ENCODE peak calls at places on chromosomes 11 and 22, in seven cellular contexts. One of them, this sample, is unnamed.

GRCh38 chr22:35597692-35598395 is 19.3 kb downstream of the MB start:
- DNase-seq in cardiac muscle cell: no peak
- DNase-seq in SJSA1: no peak
- DNase-seq in fibroblast of lung: no peak
- DNase-seq in effector memory CD4-positive, alpha-beta T cell: no peak
- DNase-seq in stomach: no peak
- DNase-seq in heart left ventricle: peak; percentile 70
- DNase-seq in this sample: no peak

GRCh38 chr22:46036558-46037408 is 59.8 kb upstream of the WNT7B start:
- DNase-seq in cardiac muscle cell: peak; percentile 25
- DNase-seq in SJSA1: no peak
- DNase-seq in fibroblast of lung: peak; percentile 49
- DNase-seq in effector memory CD4-positive, alpha-beta T cell: peak; percentile 33
- DNase-seq in stomach: peak; percentile 58
- DNase-seq in heart left ventricle: no peak
- DNase-seq in this sample: peak; percentile 85

GRCh38 chr11:35308157-35308556 is 111.2 kb downstream of the SLC1A2 start:
- DNase-seq in cardiac muscle cell: no peak
- DNase-seq in SJSA1: no peak
- DNase-seq in fibroblast of lung: no peak
- DNase-seq in effector memory CD4-positive, alpha-beta T cell: no peak
- DNase-seq in stomach: no peak
- DNase-seq in heart left ventricle: no peak
- DNase-seq in this sample: no peak

GRCh38 chr11:72686639-72687215 is 12.5 kb upstream of the PDE2A start:
- DNase-seq in cardiac muscle cell: peak; percentile 77
- DNase-seq in SJSA1: no peak
- DNase-seq in fibroblast of lung: no peak
- DNase-seq in effector memory CD4-positive, alpha-beta T cell: no peak
- DNase-seq in stomach: no peak
- DNase-seq in heart left ventricle: no peak
- DNase-seq in this sample: no peak

GRCh38 chr22:37675930-37676571 is 615 bp downstream of the LGALS1 start:
- DNase-seq in cardiac muscle cell: peak; percentile 45
- DNase-seq in SJSA1: peak; percentile 71
- DNase-seq in fibroblast of lung: peak; percentile 25
- DNase-seq in effector memory CD4-positive, alpha-beta T cell: no peak
- DNase-seq in stomach: no peak
- DNase-seq in heart left ventricle: peak; percentile 74
- DNase-seq in this sample: peak; percentile 13

GRCh38 chr22:29078869-29079207 is 6.0 kb downstream of the KREMEN1 start:
- DNase-seq in cardiac muscle cell: no peak
- DNase-seq in SJSA1: no peak
- DNase-seq in fibroblast of lung: no peak
- DNase-seq in effector memory CD4-positive, alpha-beta T cell: no peak
- DNase-seq in stomach: no peak
- DNase-seq in heart left ventricle: no peak
- DNase-seq in this sample: no peak

GRCh38 chr11:114762437-114762836 is 84.1 kb downstream of the NXPE2 start:
- DNase-seq in cardiac muscle cell: peak; percentile 75
- DNase-seq in SJSA1: peak; percentile 45
- DNase-seq in fibroblast of lung: peak; percentile 47
- DNase-seq in effector memory CD4-positive, alpha-beta T cell: no peak
- DNase-seq in stomach: peak; percentile 48
- DNase-seq in heart left ventricle: peak; percentile 74
- DNase-seq in this sample: peak; percentile 5

GRCh38 chr11:24386551-24387404 is 110.1 kb upstream of the LUZP2 start:
- DNase-seq in cardiac muscle cell: peak; percentile 61
- DNase-seq in SJSA1: no peak
- DNase-seq in fibroblast of lung: peak; percentile 41
- DNase-seq in effector memory CD4-positive, alpha-beta T cell: no peak
- DNase-seq in stomach: no peak
- DNase-seq in heart left ventricle: no peak
- DNase-seq in this sample: no peak

GRCh38 chr22:19466126-19466716 is 12.8 kb downstream of the UFD1 start:
- DNase-seq in cardiac muscle cell: no peak
- DNase-seq in SJSA1: no peak
- DNase-seq in fibroblast of lung: no peak
- DNase-seq in effector memory CD4-positive, alpha-beta T cell: no peak
- DNase-seq in stomach: no peak
- DNase-seq in heart left ventricle: no peak
- DNase-seq in this sample: no peak

GRCh38 chr11:36306888-36307287 is 10.8 kb downstream of the PRR5L start:
- DNase-seq in cardiac muscle cell: peak; percentile 74
- DNase-seq in SJSA1: peak; percentile 47
- DNase-seq in fibroblast of lung: peak; percentile 53
- DNase-seq in effector memory CD4-positive, alpha-beta T cell: no peak
- DNase-seq in stomach: no peak
- DNase-seq in heart left ventricle: no peak
- DNase-seq in this sample: no peak

GRCh38 chr11:57800444-57801184 is 39.0 kb downstream of the CTNND1 start:
- DNase-seq in cardiac muscle cell: peak; percentile 78
- DNase-seq in SJSA1: no peak
- DNase-seq in fibroblast of lung: peak; percentile 58
- DNase-seq in effector memory CD4-positive, alpha-beta T cell: no peak
- DNase-seq in stomach: no peak
- DNase-seq in heart left ventricle: no peak
- DNase-seq in this sample: peak; percentile 74

GRCh38 chr11:115078461-115079438 is 400.4 kb downstream of the NXPE2 start:
- DNase-seq in cardiac muscle cell: no peak
- DNase-seq in SJSA1: no peak
- DNase-seq in fibroblast of lung: no peak
- DNase-seq in effector memory CD4-positive, alpha-beta T cell: no peak
- DNase-seq in stomach: no peak
- DNase-seq in heart left ventricle: no peak
- DNase-seq in this sample: no peak

GRCh38 chr22:46150615-46151423 is 493 bp downstream of the PPARA start:
- DNase-seq in cardiac muscle cell: peak; percentile 8
- DNase-seq in SJSA1: no peak
- DNase-seq in fibroblast of lung: no peak
- DNase-seq in effector memory CD4-positive, alpha-beta T cell: peak; percentile 44
- DNase-seq in stomach: peak; percentile 41
- DNase-seq in heart left ventricle: peak; percentile 75
- DNase-seq in this sample: peak; percentile 13

GRCh38 chr22:24185501-24186351 is 4.4 kb downstream of the SUSD2 start:
- DNase-seq in cardiac muscle cell: no peak
- DNase-seq in SJSA1: no peak
- DNase-seq in fibroblast of lung: no peak
- DNase-seq in effector memory CD4-positive, alpha-beta T cell: no peak
- DNase-seq in stomach: no peak
- DNase-seq in heart left ventricle: no peak
- DNase-seq in this sample: no peak

GRCh38 chr11:121426476-121427454 is 25.3 kb upstream of the SORL1 start:
- DNase-seq in cardiac muscle cell: no peak
- DNase-seq in SJSA1: no peak
- DNase-seq in fibroblast of lung: no peak
- DNase-seq in effector memory CD4-positive, alpha-beta T cell: peak; percentile 12
- DNase-seq in stomach: peak; percentile 56
- DNase-seq in heart left ventricle: peak; percentile 80
- DNase-seq in this sample: peak; percentile 84

GRCh38 chr11:75439495-75440120 is 6.6 kb upstream of the KLHL35 start:
- DNase-seq in cardiac muscle cell: no peak
- DNase-seq in SJSA1: no peak
- DNase-seq in fibroblast of lung: no peak
- DNase-seq in effector memory CD4-positive, alpha-beta T cell: no peak
- DNase-seq in stomach: no peak
- DNase-seq in heart left ventricle: no peak
- DNase-seq in this sample: no peak
- H3K27ac ChIP-seq in cardiac muscle cell: no peak overlapping the region
- H3K27ac ChIP-seq in SJSA1: no peak overlapping the region
- H3K27ac ChIP-seq in fibroblast of lung: no peak overlapping the region
- H3K27ac ChIP-seq in effector memory CD4-positive, alpha-beta T cell: no peak overlapping the region
- H3K27ac ChIP-seq in stomach: no peak overlapping the region
- H3K27ac ChIP-seq in heart left ventricle: no peak overlapping the region
- H3K27ac ChIP-seq in this sample: no peak overlapping the region

DNA sequence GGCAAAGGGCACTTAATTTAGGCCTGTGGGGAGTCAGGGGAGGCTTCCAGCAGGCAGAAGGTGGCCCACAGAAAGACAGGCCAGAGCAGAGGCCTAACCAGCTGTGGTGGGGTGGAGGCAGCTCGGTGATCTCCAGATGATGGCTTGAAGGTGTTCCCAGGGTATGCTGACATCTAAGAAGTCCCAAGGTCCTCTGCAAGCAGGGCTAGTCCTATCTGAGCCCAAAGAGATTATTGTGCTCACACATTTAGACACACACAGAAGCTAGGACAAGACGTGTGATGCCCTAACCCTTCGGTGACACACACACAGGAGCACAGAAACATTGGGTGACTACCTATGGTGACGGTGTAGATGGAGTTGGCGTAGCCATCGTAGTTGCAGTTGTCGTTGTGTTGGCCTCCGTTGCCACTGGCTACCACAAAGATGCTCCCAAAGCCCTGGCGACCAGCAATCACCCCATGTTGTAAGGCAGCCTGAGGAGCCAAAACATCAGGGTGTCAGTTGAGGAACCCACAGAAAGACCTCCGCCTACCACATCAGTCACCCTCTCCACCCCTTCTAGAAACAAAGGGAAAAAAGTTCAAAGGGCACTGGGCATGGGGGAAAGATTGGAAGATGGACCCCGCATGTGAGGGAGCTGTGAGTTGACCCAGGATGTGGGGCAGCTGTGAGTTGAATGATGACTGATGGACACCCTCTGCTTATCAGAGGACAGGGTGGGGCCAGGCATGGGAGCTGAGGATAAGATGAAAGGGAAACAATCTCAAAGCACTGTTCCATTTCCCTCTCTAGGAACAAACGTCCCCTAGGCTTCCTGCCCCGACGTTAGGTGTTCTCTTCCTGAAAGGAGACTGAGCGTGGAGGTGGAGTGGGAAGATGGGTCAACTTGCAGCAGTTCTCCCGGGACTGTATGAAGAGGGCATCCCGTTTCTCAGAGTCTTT is 7.9 kb downstream of the PCSK7 start:
- DNase-seq in cardiac muscle cell: no peak
- DNase-seq in SJSA1: no peak
- DNase-seq in fibroblast of lung: no peak
- DNase-seq in effector memory CD4-positive, alpha-beta T cell: no peak
- DNase-seq in stomach: no peak
- DNase-seq in heart left ventricle: no peak
- DNase-seq in this sample: no peak
- H3K27ac ChIP-seq in cardiac muscle cell: peak overlapping the region; percentile 94
- H3K27ac ChIP-seq in SJSA1: no peak overlapping the region
- H3K27ac ChIP-seq in fibroblast of lung: no peak overlapping the region
- H3K27ac ChIP-seq in effector memory CD4-positive, alpha-beta T cell: no peak overlapping the region
- H3K27ac ChIP-seq in stomach: peak overlapping the region; percentile 83
- H3K27ac ChIP-seq in heart left ventricle: no peak overlapping the region
- H3K27ac ChIP-seq in this sample: no peak overlapping the region

DNA sequence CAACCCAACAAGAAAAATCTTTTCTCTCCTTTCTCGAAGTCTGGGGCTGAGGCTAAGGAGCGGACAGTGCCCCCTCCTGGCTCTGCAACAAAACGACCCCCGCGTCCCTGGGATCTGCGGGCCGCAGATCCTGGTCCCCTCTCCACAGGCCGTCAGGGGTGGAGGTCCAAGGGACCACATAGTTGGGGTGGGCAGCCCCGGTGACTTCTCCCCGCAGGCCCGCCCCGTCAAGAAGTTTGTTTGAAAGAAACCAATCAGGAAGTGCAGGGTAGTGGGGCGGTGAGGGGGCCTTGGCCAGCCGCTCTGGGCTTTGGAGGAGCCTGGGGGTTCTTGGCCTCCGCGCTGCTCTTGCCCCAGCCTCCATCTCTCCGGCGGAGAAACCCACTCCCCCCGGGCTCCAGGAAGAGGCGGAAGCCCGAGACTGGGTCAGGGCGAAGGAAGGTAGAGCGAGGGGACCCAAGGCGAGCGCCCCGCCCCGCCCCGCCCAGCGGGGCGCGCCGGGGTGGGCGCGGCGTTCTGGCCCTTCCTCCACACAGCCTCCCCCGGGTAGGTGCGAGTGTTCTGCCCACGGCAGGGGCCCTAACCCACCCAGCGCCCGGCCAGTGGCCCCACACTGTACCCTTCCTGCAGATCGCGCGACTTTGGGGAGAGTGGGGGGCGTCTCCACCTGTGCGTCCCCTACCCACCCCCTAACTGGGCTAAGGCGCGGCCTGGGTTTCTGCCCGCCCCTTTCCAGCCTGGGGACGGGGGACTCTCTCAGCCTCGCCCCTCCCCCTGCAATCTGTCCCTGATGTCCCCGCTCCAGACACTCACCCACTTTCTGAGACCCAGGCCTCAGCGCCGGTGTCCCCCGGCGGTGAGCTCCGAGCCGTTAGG is 1.3 kb downstream of the TP53I11 start:
- DNase-seq in cardiac muscle cell: peak; percentile 64
- DNase-seq in SJSA1: no peak
- DNase-seq in fibroblast of lung: peak; percentile 40
- DNase-seq in effector memory CD4-positive, alpha-beta T cell: no peak
- DNase-seq in stomach: no peak
- DNase-seq in heart left ventricle: no peak
- DNase-seq in this sample: no peak
- H3K27ac ChIP-seq in cardiac muscle cell: peak overlapping the region; percentile 77
- H3K27ac ChIP-seq in SJSA1: peak overlapping the region; percentile 23
- H3K27ac ChIP-seq in fibroblast of lung: no peak overlapping the region
- H3K27ac ChIP-seq in effector memory CD4-positive, alpha-beta T cell: peak overlapping the region; percentile 36
- H3K27ac ChIP-seq in stomach: peak overlapping the region; percentile 86
- H3K27ac ChIP-seq in heart left ventricle: peak overlapping the region; percentile 91
- H3K27ac ChIP-seq in this sample: no peak overlapping the region

GRCh38 chr11:11501546-11502274 is 120.1 kb downstream of the GALNT18 start:
- DNase-seq in cardiac muscle cell: no peak
- DNase-seq in SJSA1: no peak
- DNase-seq in fibroblast of lung: no peak
- DNase-seq in effector memory CD4-positive, alpha-beta T cell: no peak
- DNase-seq in stomach: no peak
- DNase-seq in heart left ventricle: no peak
- DNase-seq in this sample: no peak

GRCh38 chr11:11505190-11505589 is 116.6 kb downstream of the GALNT18 start:
- DNase-seq in cardiac muscle cell: no peak
- DNase-seq in SJSA1: no peak
- DNase-seq in fibroblast of lung: no peak
- DNase-seq in effector memory CD4-positive, alpha-beta T cell: no peak
- DNase-seq in stomach: no peak
- DNase-seq in heart left ventricle: no peak
- DNase-seq in this sample: no peak

GRCh38 chr11:11500744-11501487 is 120.9 kb downstream of the GALNT18 start:
- DNase-seq in cardiac muscle cell: no peak
- DNase-seq in SJSA1: no peak
- DNase-seq in fibroblast of lung: no peak
- DNase-seq in effector memory CD4-positive, alpha-beta T cell: no peak
- DNase-seq in stomach: no peak
- DNase-seq in heart left ventricle: no peak
- DNase-seq in this sample: no peak

GRCh38 chr11:11504071-11504470 is 117.7 kb downstream of the GALNT18 start:
- DNase-seq in cardiac muscle cell: no peak
- DNase-seq in SJSA1: no peak
- DNase-seq in fibroblast of lung: no peak
- DNase-seq in effector memory CD4-positive, alpha-beta T cell: no peak
- DNase-seq in stomach: no peak
- DNase-seq in heart left ventricle: no peak
- DNase-seq in this sample: no peak

DNA sequence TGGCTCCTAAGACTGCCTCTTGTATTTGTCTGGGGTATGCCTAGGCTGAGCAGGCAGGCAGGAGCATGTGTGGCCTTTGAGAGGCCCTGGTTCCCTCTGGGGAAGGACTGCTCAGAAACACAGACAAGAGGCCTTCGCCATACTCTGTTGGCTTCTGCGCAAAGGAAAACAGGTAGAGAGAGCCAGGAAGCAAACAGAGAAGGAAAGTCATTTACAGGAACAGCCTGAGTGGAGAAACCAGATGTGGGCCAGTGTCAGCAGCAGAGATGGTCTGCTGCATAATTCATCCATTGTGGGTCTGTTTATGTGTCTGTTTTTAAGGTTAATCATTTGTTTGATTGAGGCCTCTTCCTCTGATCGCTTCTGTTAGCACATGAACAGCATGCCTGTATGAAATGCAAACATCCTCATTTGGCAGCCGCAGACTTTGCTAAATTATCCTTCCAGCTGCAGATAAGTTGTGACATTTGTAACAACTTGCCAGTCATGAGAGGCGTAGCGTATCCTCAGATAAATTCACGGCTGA is 119.4 kb downstream of the GALNT18 start:
- DNase-seq in cardiac muscle cell: no peak
- DNase-seq in SJSA1: no peak
- DNase-seq in fibroblast of lung: no peak
- DNase-seq in effector memory CD4-positive, alpha-beta T cell: no peak
- DNase-seq in stomach: no peak
- DNase-seq in heart left ventricle: no peak
- DNase-seq in this sample: no peak
- H3K27ac ChIP-seq in cardiac muscle cell: no peak overlapping the region
- H3K27ac ChIP-seq in SJSA1: no peak overlapping the region
- H3K27ac ChIP-seq in fibroblast of lung: no peak overlapping the region
- H3K27ac ChIP-seq in effector memory CD4-positive, alpha-beta T cell: no peak overlapping the region
- H3K27ac ChIP-seq in stomach: no peak overlapping the region
- H3K27ac ChIP-seq in heart left ventricle: peak overlapping the region; percentile 28
- H3K27ac ChIP-seq in this sample: no peak overlapping the region

This sample was measured in OCI-LY7.